ENCODE peak calls at places on chromosomes 12 and 14, in six cellular contexts. S, Q, F, I, B and K are unnamed samples. For H3K4me1 and H3K27me3, the result is how much of the 10 kb centered on the place peaks cover.

GRCh38 chr12:114841557-114842251 is 157.7 kb upstream of the TBX3 start:
- DNase-seq in B (no peak), S (peak), Q (peak), F (no peak), I (no peak), K (no peak)

GRCh38 chr14:93009471-93010117 is 86.6 kb downstream of the CHGA start:
- DNase-seq in S (no peak), B (no peak), I (peak), Q (no peak), F (no peak), K (no peak)

GRCh38 chr12:52181757-52182156 is 10.1 kb downstream of the KRT80 start:
- DNase-seq in F (no peak), B (peak), I (no peak), S (no peak), Q (peak), K (no peak)

GRCh38 chr12:56160160-56160763 is 2.1 kb downstream of the MYL6 start:
- DNase-seq in Q (peak), F (no peak), B (peak), I (no peak), S (peak), K (peak)

GRCh38 chr12:43315961-43316360 is 236.0 kb downstream of the ADAMTS20 start:
- DNase-seq in F (no peak), S (no peak), B (peak), Q (no peak), I (no peak), K (no peak)

GRCh38 chr14:31449971-31450610 is 7.2 kb downstream of the DTD2 start:
- DNase-seq in S (peak), Q (peak), I (no peak), F (no peak), B (peak), K (no peak)

GRCh38 chr14:32939254-32940065 is 781 bp downstream of the NPAS3 start:
- DNase-seq in F (no peak), Q (peak), S (peak), B (peak), I (peak), K (no peak)

GRCh38 chr12:69897744-69898143 is 72.7 kb downstream of the MYRFL start:
- DNase-seq in Q (peak), F (no peak), S (peak), I (peak), B (peak), K (no peak)

GRCh38 chr12:6124411-6125151 is at the start of gene VWF:
- DNase-seq in S (no peak), I (no peak), B (no peak), Q (no peak), F (no peak), K (no peak)

GRCh38 chr12:57836442-57837375 is 9.8 kb downstream of the CTDSP2 start:
- DNase-seq in Q (peak), I (peak), F (no peak), B (peak), S (peak), K (peak)

GRCh38 chr12:47071241-47071852 is 8.1 kb upstream of the PCED1B start:
- DNase-seq in I (no peak), B (no peak), Q (peak), S (peak), F (no peak), K (no peak)

GRCh38 chr14:99118046-99118721 is 153.8 kb downstream of the BCL11B start:
- DNase-seq in S (no peak), Q (peak), I (no peak), B (no peak), F (no peak), K (no peak)

GRCh38 chr14:94123868-94124267 is 5.5 kb downstream of the IFI27L2 start:
- DNase-seq in Q (no peak), I (no peak), F (no peak), B (no peak), S (no peak), K (no peak)

GRCh38 chr12:83256581-83256980 is 569.9 kb downstream of the TMTC2 start:
- DNase-seq in F (no peak), I (no peak), Q (no peak), S (no peak), B (no peak), K (no peak)

GRCh38 chr14:94001501-94002396 is 4.6 kb downstream of the CCDC197 start:
- DNase-seq in S (peak), Q (peak), I (peak), F (no peak), B (peak), K (peak)

GRCh38 chr14:94793901-94794300 is 24.0 kb upstream of the GSC start:
- DNase-seq in I (no peak), F (no peak), B (no peak), S (no peak), Q (no peak), K (no peak)

GRCh38 chr14:85366226-85366625 is 163.7 kb upstream of the FLRT2 start:
- DNase-seq in S (no peak), I (no peak), B (no peak), Q (no peak), F (no peak), K (no peak)

GRCh38 chr14:52733824-52734223 is 3.9 kb downstream of the STYX start:
- DNase-seq in S (no peak), I (no peak), F (no peak), B (no peak), Q (no peak), K (no peak)

GRCh38 chr14:96260341-96260821 is 4.4 kb downstream of the BDKRB1 start:
- DNase-seq in S (peak), B (peak), I (no peak), Q (no peak), F (no peak), K (no peak)

GRCh38 chr12:55957106-55957859 is 8.6 kb downstream of the PMEL start:
- DNase-seq in I (no peak), B (no peak), Q (no peak), F (no peak), S (peak), K (no peak)

GRCh38 chr12:27554421-27555186 is 30.6 kb downstream of the PPFIBP1 start:
- DNase-seq in B (peak), S (no peak), I (peak), Q (no peak), F (no peak), K (no peak)

GRCh38 chr12:31588976-31589375 is 2.0 kb downstream of the DENND5B start:
- DNase-seq in S (peak), F (no peak), Q (no peak), I (no peak), B (peak), K (no peak)

GRCh38 chr12:109591041-109591440 is 17.4 kb downstream of the MVK start:
- DNase-seq in B (no peak), I (no peak), F (no peak), S (no peak), Q (no peak), K (no peak)

GRCh38 chr14:98770151-98770550 is 501.8 kb downstream of the BCL11B start:
- DNase-seq in I (no peak), Q (no peak), F (no peak), S (no peak), B (no peak), K (no peak)

DNA sequence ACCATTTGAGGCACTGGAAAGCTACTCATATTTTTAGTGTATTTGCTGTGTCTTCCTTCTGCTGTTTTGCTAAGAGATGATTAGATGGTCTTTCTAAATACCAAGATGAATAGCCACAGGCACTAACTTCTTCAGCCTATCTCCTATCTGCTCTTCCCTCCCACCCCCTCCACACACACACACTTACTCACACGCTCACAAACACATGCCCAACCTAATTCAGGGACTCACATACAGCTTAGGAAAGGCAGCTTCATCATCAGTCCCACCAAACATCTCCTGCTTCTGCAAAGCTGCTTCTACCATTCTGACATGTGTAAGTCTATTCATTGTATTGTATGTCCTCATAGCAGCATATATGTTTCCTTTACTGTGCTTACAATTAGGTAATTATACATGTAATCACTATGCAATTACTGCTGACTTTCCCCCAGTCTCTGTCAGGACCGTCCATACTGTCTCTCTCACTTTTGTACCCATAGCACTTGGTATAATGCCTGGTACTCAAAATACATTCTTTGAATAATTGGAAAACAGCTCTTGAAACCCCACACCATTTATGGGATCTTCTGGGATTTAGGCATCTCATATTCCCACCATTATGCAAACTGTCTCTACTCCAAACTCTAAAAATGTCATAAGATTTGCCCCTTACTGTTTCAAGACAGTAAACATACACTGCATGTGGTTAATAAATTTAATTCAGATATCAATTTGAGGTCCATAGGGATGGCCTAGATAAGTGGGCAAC is 83.3 kb upstream of the HIF1A start:
- DNase-seq in I (no peak), F (no peak), B (peak), S (no peak), Q (no peak), K (no peak)
- H3K4me1 ChIP-seq in I (under half), F (under half), B (under half), S (under half), Q (half or more), K (under half)

GRCh38 chr14:67952786-67953185 is 133.2 kb downstream of the RAD51B start:
- DNase-seq in Q (no peak), B (no peak), S (no peak), I (no peak), F (no peak), K (no peak)
- H3K27me3 ChIP-seq in Q (under half), B (under half), S (under half), I (under half), F (under half), K (under half)

GRCh38 chr12:108560321-108560721 is 652 bp downstream of the SART3 start:
- DNase-seq in S (no peak), F (no peak), B (peak), Q (no peak), I (no peak), K (no peak)
- H3K4me1 ChIP-seq in S (under half), F (under half), B (under half), Q (under half), I (half or more), K (half or more)

GRCh38 chr12:132176358-132176919 is 32.2 kb downstream of the NOC4L start:
- DNase-seq in S (no peak), B (no peak), I (no peak), Q (no peak), F (no peak), K (no peak)
- H3K27me3 ChIP-seq in S (under half), B (under half), I (half or more), Q (under half), F (under half), K (under half)

GRCh38 chr12:120453060-120453761 is 7.0 kb downstream of the GATC start:
- DNase-seq in B (no peak), Q (no peak), S (no peak), F (no peak), I (no peak), K (no peak)

GRCh38 chr12:120453977-120454376 is 7.7 kb downstream of the GATC start:
- DNase-seq in F (no peak), B (peak), Q (peak), I (no peak), S (peak), K (no peak)

GRCh38 chr12:120444676-120445075 is 1.5 kb downstream of the TRIAP1 start:
- DNase-seq in B (no peak), I (no peak), S (no peak), Q (no peak), F (no peak), K (no peak)

GRCh38 chr12:120445911-120446909 is at the start of the genes GATC and TRIAP1:
- DNase-seq in B (peak), Q (peak), I (peak), S (peak), F (peak), K (peak)

DNA sequence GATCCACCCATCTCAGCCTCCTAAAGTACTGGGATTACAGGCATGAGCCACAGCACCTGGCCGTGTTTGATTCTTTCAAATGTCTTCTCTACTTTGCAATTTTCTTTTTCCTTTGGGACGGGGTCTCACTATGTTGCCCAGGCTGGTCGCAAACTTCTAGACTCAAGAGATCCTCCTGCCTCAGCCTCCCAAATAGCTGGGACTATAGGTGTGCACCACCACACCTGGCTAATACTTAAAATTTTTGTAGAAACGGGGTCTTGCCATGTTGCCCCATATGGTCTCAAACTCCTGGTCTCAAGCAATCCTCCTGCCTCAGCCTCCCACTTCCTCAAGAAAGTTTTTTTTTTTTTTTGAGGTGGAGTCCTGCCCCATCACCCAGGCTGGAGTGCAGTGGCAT is 1.7 kb downstream of the GATC start:
- DNase-seq in I (no peak), B (no peak), S (no peak), Q (no peak), F (no peak), K (no peak)
- H3K4me1 ChIP-seq in I (under half), B (under half), S (under half), Q (under half), F (under half), K (under half)

DNA sequence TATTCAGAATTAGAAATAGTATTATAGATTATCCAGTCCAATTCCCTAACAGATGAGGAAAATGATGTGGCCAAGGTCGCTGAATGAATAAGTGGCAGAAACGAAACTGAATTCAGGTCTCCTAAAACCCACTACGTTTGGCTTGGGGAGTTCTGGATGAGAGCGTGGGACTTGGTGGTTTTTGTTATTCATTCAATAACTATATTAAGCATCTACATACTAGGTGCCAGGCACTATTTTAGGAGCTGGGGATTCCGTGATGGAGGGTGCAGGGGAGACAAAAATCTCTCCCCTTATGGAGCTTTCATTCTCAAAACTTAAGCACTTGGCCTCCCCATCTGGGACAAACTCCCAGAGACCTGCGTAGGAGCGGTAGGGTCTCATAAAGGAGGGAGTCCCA is 785 bp upstream of the CCDC184 start:
- DNase-seq in I (no peak), F (no peak), Q (no peak), S (no peak), B (no peak), K (no peak)
- H3K27me3 ChIP-seq in I (half or more), F (under half), Q (half or more), S (half or more), B (half or more), K (under half)

GRCh38 chr14:70917633-70918032 is 10.4 kb downstream of the PCNX1 start:
- DNase-seq in Q (no peak), F (no peak), B (no peak), S (no peak), I (no peak), K (no peak)

GRCh38 chr14:70915415-70915814 is 8.2 kb downstream of the PCNX1 start:
- DNase-seq in I (no peak), B (no peak), F (no peak), S (no peak), Q (no peak), K (no peak)

GRCh38 chr14:70916776-70917175 is 9.5 kb downstream of the PCNX1 start:
- DNase-seq in F (no peak), I (no peak), Q (no peak), B (no peak), S (no peak), K (no peak)

GRCh38 chr14:70919774-70920173 is 12.5 kb downstream of the PCNX1 start:
- DNase-seq in Q (peak), S (peak), B (peak), F (no peak), I (no peak), K (no peak)

GRCh38 chr14:70916300-70916699 is 9.0 kb downstream of the PCNX1 start:
- DNase-seq in F (no peak), B (no peak), I (no peak), S (peak), Q (no peak), K (no peak)
- H3K4me1 ChIP-seq in F (under half), B (under half), I (half or more), S (under half), Q (under half), K (half or more)